ENCODE peak calls at places on chromosome 2, in six cellular contexts. One of them, this sample, is unnamed.

GRCh38 chr2:78979380-78980238 is 45.9 kb upstream of the REG3G start:
- DNase-seq in H1: peak; percentile 88
- DNase-seq in K562: peak; percentile 57
- DNase-seq in GM23248: peak; percentile 39
- DNase-seq in HCT116: no peak
- DNase-seq in fibroblast of lung: peak; percentile 6
- DNase-seq in this sample: peak; percentile 88

GRCh38 chr2:112724611-112725525 is 4.0 kb downstream of the NT5DC4 start:
- DNase-seq in H1: no peak
- DNase-seq in K562: peak; percentile 62
- DNase-seq in GM23248: peak; percentile 34
- DNase-seq in HCT116: no peak
- DNase-seq in fibroblast of lung: no peak
- DNase-seq in this sample: no peak

GRCh38 chr2:150473767-150474166 is 13.7 kb downstream of the RND3 start:
- DNase-seq in H1: no peak
- DNase-seq in K562: no peak
- DNase-seq in GM23248: no peak
- DNase-seq in HCT116: no peak
- DNase-seq in fibroblast of lung: no peak
- DNase-seq in this sample: no peak

GRCh38 chr2:64525323-64525625 is 1.1 kb downstream of the AFTPH start:
- DNase-seq in H1: no peak
- DNase-seq in K562: no peak
- DNase-seq in GM23248: peak; percentile 68
- DNase-seq in HCT116: no peak
- DNase-seq in fibroblast of lung: peak; percentile 5
- DNase-seq in this sample: peak; percentile 25

GRCh38 chr2:1032030-1032429 is 81.4 kb downstream of the SNTG2 start:
- DNase-seq in H1: no peak
- DNase-seq in K562: no peak
- DNase-seq in GM23248: no peak
- DNase-seq in HCT116: no peak
- DNase-seq in fibroblast of lung: no peak
- DNase-seq in this sample: no peak

GRCh38 chr2:25585189-25585588 is 88.2 kb downstream of the DTNB start:
- DNase-seq in H1: no peak
- DNase-seq in K562: no peak
- DNase-seq in GM23248: no peak
- DNase-seq in HCT116: no peak
- DNase-seq in fibroblast of lung: no peak
- DNase-seq in this sample: peak; percentile 23

GRCh38 chr2:10956006-10956790 is 44.5 kb downstream of the KCNF1 start:
- DNase-seq in H1: no peak
- DNase-seq in K562: no peak
- DNase-seq in GM23248: no peak
- DNase-seq in HCT116: no peak
- DNase-seq in fibroblast of lung: no peak
- DNase-seq in this sample: no peak

GRCh38 chr2:15806801-15807417 is 133.4 kb upstream of the MYCN start:
- DNase-seq in H1: no peak
- DNase-seq in K562: no peak
- DNase-seq in GM23248: no peak
- DNase-seq in HCT116: no peak
- DNase-seq in fibroblast of lung: no peak
- DNase-seq in this sample: no peak

GRCh38 chr2:33129661-33130447 is 183.1 kb downstream of the LTBP1 start:
- DNase-seq in H1: no peak
- DNase-seq in K562: no peak
- DNase-seq in GM23248: no peak
- DNase-seq in HCT116: no peak
- DNase-seq in fibroblast of lung: no peak
- DNase-seq in this sample: no peak

GRCh38 chr2:203532957-203533695 is 2.0 kb downstream of the RAPH1 start:
- DNase-seq in H1: no peak
- DNase-seq in K562: no peak
- DNase-seq in GM23248: peak; percentile 83
- DNase-seq in HCT116: no peak
- DNase-seq in fibroblast of lung: peak; percentile 47
- DNase-seq in this sample: peak; percentile 40

GRCh38 chr2:9629222-9630000 is 1.4 kb downstream of the YWHAQ start:
- DNase-seq in H1: no peak
- DNase-seq in K562: no peak
- DNase-seq in GM23248: peak; percentile 91
- DNase-seq in HCT116: no peak
- DNase-seq in fibroblast of lung: peak; percentile 58
- DNase-seq in this sample: no peak

GRCh38 chr2:189022492-189022891 is 48.3 kb downstream of the COL3A1 start:
- DNase-seq in H1: no peak
- DNase-seq in K562: no peak
- DNase-seq in GM23248: peak; percentile 83
- DNase-seq in HCT116: no peak
- DNase-seq in fibroblast of lung: peak; percentile 90
- DNase-seq in this sample: peak; percentile 74

GRCh38 chr2:25333981-25334380 is 7.7 kb downstream of the DNMT3A start:
- DNase-seq in H1: no peak
- DNase-seq in K562: no peak
- DNase-seq in GM23248: no peak
- DNase-seq in HCT116: no peak
- DNase-seq in fibroblast of lung: no peak
- DNase-seq in this sample: no peak

GRCh38 chr2:137107925-137108324 is 342.6 kb downstream of the THSD7B start:
- DNase-seq in H1: no peak
- DNase-seq in K562: no peak
- DNase-seq in GM23248: no peak
- DNase-seq in HCT116: no peak
- DNase-seq in fibroblast of lung: no peak
- DNase-seq in this sample: no peak

DNA sequence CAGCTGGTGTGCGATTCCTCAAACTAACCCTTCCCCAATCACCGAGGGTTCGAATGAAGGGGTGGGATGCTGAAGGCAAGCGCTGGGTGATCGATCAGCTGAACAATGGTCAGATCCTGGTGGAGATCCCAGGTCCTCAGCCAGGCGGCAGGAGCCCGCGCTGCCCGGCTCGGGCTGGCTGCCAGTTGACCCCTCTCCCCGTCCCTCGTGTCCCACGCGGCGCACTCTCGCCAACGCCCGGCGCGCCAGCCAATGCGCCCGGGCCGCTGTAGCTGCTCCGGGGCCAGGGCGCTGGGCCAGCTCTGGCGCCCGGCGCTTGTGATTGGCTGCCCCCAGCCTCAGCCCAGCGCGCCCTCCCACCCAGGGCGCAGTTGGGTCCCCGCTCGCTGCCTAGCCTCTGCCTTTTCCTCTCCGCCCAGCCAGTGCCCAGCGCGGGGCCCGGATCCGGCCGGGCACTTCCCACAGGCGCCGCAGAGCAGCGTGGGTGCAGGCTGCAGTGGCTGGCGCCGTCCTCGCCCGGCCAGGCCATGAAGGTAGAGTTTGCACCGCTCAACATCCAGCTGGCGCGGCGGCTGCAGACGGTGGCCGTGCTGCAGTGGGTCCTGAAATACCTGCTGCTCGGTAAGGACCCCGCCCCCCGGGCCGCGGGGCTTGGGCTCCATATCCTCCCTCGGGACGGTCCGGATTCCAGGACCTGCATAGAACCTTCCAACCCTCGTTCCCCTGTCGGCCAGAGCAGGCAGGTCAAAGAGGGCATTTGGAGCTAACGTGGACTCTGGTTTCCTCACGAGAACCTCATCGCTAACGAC is at the start of gene MOGAT1:
- DNase-seq in H1: peak; percentile 86
- DNase-seq in K562: no peak
- DNase-seq in GM23248: peak; percentile 56
- DNase-seq in HCT116: no peak
- DNase-seq in fibroblast of lung: peak; percentile 8
- DNase-seq in this sample: no peak
- TF ChIP-seq EZH2 in H1: no peak
- TF ChIP-seq EZH2 in K562: no peak
- TF ChIP-seq EZH2 in GM23248: no peak
- TF ChIP-seq EZH2 in HCT116: no peak
- TF ChIP-seq EZH2 in fibroblast of lung: peak; percentile 26
- TF ChIP-seq EZH2 in this sample: no peak

GRCh38 chr2:176171331-176172006 is 14.4 kb downstream of the HOXD3 start:
- DNase-seq in H1: no peak
- DNase-seq in K562: no peak
- DNase-seq in GM23248: no peak
- DNase-seq in HCT116: no peak
- DNase-seq in fibroblast of lung: no peak
- DNase-seq in this sample: no peak

GRCh38 chr2:176172007-176172747 is 15.1 kb downstream of the HOXD3 start:
- DNase-seq in H1: peak; percentile 78
- DNase-seq in K562: no peak
- DNase-seq in GM23248: no peak
- DNase-seq in HCT116: no peak
- DNase-seq in fibroblast of lung: no peak
- DNase-seq in this sample: no peak

GRCh38 chr2:176173679-176174381 is 14.6 kb upstream of the HOXD1 start:
- DNase-seq in H1: no peak
- DNase-seq in K562: no peak
- DNase-seq in GM23248: no peak
- DNase-seq in HCT116: no peak
- DNase-seq in fibroblast of lung: no peak
- DNase-seq in this sample: no peak

GRCh38 chr2:176174382-176174834 is 14.1 kb upstream of the HOXD1 start:
- DNase-seq in H1: peak; percentile 48
- DNase-seq in K562: no peak
- DNase-seq in GM23248: no peak
- DNase-seq in HCT116: no peak
- DNase-seq in fibroblast of lung: no peak
- DNase-seq in this sample: peak; percentile 77

GRCh38 chr2:176172748-176173586 is 15.5 kb upstream of the HOXD1 start:
- DNase-seq in H1: no peak
- DNase-seq in K562: no peak
- DNase-seq in GM23248: no peak
- DNase-seq in HCT116: no peak
- DNase-seq in fibroblast of lung: no peak
- DNase-seq in this sample: no peak
- TF ChIP-seq EZH2 in H1: no peak
- TF ChIP-seq EZH2 in K562: no peak
- TF ChIP-seq EZH2 in GM23248: no peak
- TF ChIP-seq EZH2 in HCT116: no peak
- TF ChIP-seq EZH2 in fibroblast of lung: no peak
- TF ChIP-seq EZH2 in this sample: no peak

DNA sequence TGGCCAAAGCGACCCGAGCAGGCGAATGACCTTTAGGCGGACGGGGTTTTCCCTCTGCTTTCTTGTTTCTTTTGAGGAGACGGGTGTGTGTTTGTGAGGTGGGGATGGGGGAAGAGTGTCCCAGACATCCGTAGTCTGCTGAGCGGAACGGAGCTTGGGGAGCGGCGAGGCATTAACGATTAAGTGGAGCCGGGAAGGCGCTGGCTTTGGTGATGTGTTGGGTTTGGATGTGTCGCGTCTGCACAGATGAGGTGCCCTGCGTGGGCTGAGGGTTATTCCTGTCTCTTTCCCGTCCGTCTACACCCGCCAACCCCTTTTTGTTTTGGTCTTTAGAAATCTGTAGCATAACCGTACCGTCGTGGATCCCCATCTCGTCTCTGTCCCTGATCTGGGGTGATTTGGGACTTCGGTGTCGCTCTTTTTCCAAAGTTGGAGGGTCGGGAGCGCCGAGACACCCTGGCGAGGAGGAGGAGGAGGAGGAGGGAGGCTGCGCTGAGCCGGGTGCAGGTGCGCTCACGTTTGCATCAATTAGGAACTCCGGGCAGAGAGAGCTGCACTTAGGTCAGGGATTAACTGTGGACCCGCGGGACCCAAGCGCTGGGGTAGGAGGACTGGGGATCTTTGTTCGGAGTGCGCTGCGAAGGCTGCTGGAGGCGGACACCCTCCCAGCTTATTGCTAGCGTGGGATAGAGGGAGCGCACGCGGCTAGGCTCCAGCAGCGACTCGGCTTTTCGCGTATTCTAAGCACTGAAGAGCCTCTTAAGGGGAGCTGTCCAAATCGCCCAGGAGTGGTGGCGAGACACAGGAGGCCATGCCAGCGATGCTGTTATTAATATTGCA is 720.2 kb downstream of the DPP10 start:
- DNase-seq in H1: peak; percentile 53
- DNase-seq in K562: no peak
- DNase-seq in GM23248: peak; percentile 1
- DNase-seq in HCT116: no peak
- DNase-seq in fibroblast of lung: no peak
- DNase-seq in this sample: no peak
- TF ChIP-seq EZH2 in H1: peak; percentile 51
- TF ChIP-seq EZH2 in K562: no peak
- TF ChIP-seq EZH2 in GM23248: no peak
- TF ChIP-seq EZH2 in HCT116: no peak
- TF ChIP-seq EZH2 in fibroblast of lung: no peak
- TF ChIP-seq EZH2 in this sample: peak; percentile 43

DNA sequence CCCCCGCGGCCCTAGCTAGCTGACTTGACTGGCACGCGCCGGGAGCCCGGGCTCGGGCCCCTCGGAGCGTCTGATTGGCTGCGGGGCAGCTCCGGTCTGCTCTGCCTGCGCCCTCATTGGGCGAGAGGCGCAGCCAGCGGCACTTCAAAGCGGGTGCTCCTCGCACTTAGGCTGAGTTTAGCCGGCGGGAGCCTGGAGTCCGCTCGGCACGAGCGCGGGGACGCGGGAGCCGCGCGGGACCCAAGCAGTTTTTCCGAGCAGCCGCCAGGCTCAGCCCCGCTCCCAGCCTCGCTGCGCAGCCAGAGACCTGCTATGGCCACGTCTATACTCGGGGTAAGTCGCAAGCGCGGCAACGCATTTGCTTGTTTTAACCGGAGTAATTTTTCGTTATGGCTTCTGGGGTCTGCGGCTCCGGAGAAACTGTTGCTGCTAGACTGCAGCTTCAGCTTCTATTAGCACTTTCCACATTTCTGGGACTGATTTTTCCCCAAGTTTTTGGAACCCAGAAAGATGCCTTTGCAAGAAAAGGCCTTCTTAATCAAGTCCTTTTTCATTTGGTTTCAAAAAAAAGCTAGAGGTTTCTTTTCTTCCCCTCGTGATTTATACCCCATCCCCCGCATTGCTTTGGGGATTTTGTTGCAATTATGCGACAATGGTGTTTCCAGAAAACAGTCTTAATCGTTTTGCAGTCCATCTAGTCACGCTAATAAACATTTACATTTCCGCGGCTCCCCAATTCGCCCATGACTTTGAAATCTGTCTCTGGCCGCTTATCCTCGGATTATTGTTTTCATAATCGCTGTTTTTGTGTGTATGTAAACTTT is at the start of gene SP9:
- DNase-seq in H1: peak; percentile 89
- DNase-seq in K562: peak; percentile 96
- DNase-seq in GM23248: peak; percentile 77
- DNase-seq in HCT116: no peak
- DNase-seq in fibroblast of lung: peak; percentile 50
- DNase-seq in this sample: peak; percentile 88
- TF ChIP-seq EZH2 in H1: no peak
- TF ChIP-seq EZH2 in K562: no peak
- TF ChIP-seq EZH2 in GM23248: peak; percentile 98
- TF ChIP-seq EZH2 in HCT116: no peak
- TF ChIP-seq EZH2 in fibroblast of lung: peak; percentile 88
- TF ChIP-seq EZH2 in this sample: no peak